ENCODE peak calls at places on chromosomes 7 and 10, in ten cellular contexts. Q is Ammon's horn; J is central memory CD4-positive, alpha-beta T cell; O is activated CD8-positive, alpha-beta memory T cell treated with anti-CD3 and anti-CD28 coated beads, Interleukin-2, amount 50 U/mL, for 4 hours; F is astrocyte of the hippocampus; H is HCT116; P is T-helper 9 cell; D is KBM-7; Y is NCI-H1105 treated with DMSO at 0.1 percent for 48 hours; W is HT-29. U is an unnamed sample.

GRCh38 chr7:99393363-99394187 is 14.8 kb downstream of the PDAP1 start:
- DNase-seq in Q (no peak), P (no peak), W (no peak), F (peak; percentile 61), J (no peak), O (no peak), Y (peak; percentile 88), H (no peak), D (no peak), U (no peak)

GRCh38 chr10:76029782-76030181 is 598.4 kb downstream of the LRMDA start:
- DNase-seq in J (no peak), D (no peak), W (no peak), H (no peak), Q (no peak), O (no peak), Y (no peak), P (no peak), F (no peak), U (no peak)

GRCh38 chr10:79937661-79938226 is 11.2 kb downstream of the SFTPD start:
- DNase-seq in O (no peak), Y (no peak), F (no peak), D (no peak), J (no peak), Q (no peak), H (no peak), W (no peak), P (no peak), U (no peak)

GRCh38 chr7:2613113-2613925 is 18.5 kb upstream of the TTYH3 start:
- DNase-seq in O (no peak), D (no peak), P (no peak), Q (no peak), F (no peak), Y (no peak), H (no peak), J (no peak), W (no peak), U (no peak)

GRCh38 chr10:110239892-110240291 is 32.5 kb downstream of the MXI1 start:
- DNase-seq in J (no peak), P (no peak), O (no peak), H (no peak), W (no peak), Q (no peak), D (no peak), F (no peak), Y (no peak), U (no peak)

GRCh38 chr7:74292757-74293576 is 3.8 kb downstream of the CLIP2 start:
- DNase-seq in O (no peak), Q (no peak), J (no peak), Y (no peak), H (peak; percentile 63), D (peak; percentile 49), P (no peak), F (no peak), W (peak; percentile 79), U (no peak)

GRCh38 chr10:16987129-16987670 is 142.4 kb downstream of the CUBN start:
- DNase-seq in P (no peak), D (no peak), Y (no peak), J (no peak), W (no peak), H (no peak), O (no peak), Q (no peak), F (peak; percentile 90), U (no peak)

GRCh38 chr10:5492929-5493576 is 6.3 kb downstream of the CALML5 start:
- DNase-seq in Y (no peak), H (no peak), F (no peak), P (no peak), Q (no peak), W (no peak), D (no peak), J (no peak), O (no peak), U (no peak)

GRCh38 chr10:91416339-91416868 is 6.3 kb downstream of the HECTD2 start:
- DNase-seq in Y (no peak), J (no peak), Q (no peak), W (no peak), P (no peak), D (no peak), O (no peak), F (no peak), H (no peak), U (no peak)

GRCh38 chr7:143285454-143285756 is 647 bp downstream of the TMEM139 start:
- DNase-seq in Q (no peak), W (peak; percentile 92), Y (no peak), O (no peak), P (no peak), J (no peak), F (no peak), D (no peak), H (no peak), U (no peak)

GRCh38 chr10:102267748-102268147 is 22.4 kb downstream of the GBF1 start:
- DNase-seq in Q (no peak), Y (no peak), H (no peak), W (no peak), P (no peak), O (no peak), J (no peak), D (no peak), F (peak; percentile 45), U (no peak)

GRCh38 chr7:94710256-94710655 is 54.3 kb upstream of the SGCE start:
- DNase-seq in J (no peak), Q (no peak), W (no peak), P (no peak), O (no peak), H (no peak), F (peak; percentile 26), D (no peak), Y (no peak), U (no peak)

U was measured in SW 1271.